ENCODE peak calls at places on chromosomes 6 and 20, in four cellular contexts. J, D, L and N are unnamed samples.

GRCh38 chr6:153263489-153263888 is 132.4 kb upstream of the RGS17 start:
- DNase-seq in J (no peak), D (no peak), L (no peak), N (no peak)

GRCh38 chr6:107793193-107793592 is 30.9 kb downstream of the SCML4 start:
- DNase-seq in J (no peak), D (no peak), L (no peak), N (no peak)

GRCh38 chr6:156564128-156564806 is 212.9 kb upstream of the ARID1B start:
- DNase-seq in J (peak), D (peak), L (peak), N (peak)

GRCh38 chr6:138520463-138520862 is 21.2 kb upstream of the NHSL1 start:
- DNase-seq in J (no peak), D (peak), L (no peak), N (peak)

GRCh38 chr6:148959008-148959407 is 212.2 kb downstream of the UST start:
- DNase-seq in J (no peak), D (no peak), L (no peak), N (no peak)

GRCh38 chr6:41286544-41287346 is at the start of gene TREM1:
- DNase-seq in J (no peak), D (peak), L (peak), N (peak)

GRCh38 chr20:10357974-10358373 is 76.0 kb downstream of the MKKS start:
- DNase-seq in J (no peak), D (peak), L (no peak), N (no peak)

GRCh38 chr6:52361945-52362442 is at the start of gene PAQR8:
- DNase-seq in J (peak), D (peak), L (peak), N (peak)